ENCODE peak calls at places on chromosome 9, in four cellular contexts. Q is astrocyte, F is GM12864, H is left ventricle myocardium inferior. L is an unnamed sample.

GRCh38 chr9:132351404-132352050 is 3.3 kb downstream of the SETX start:
- DNase-seq in Q (no peak), F (no peak), H (no peak), L (no peak)

GRCh38 chr9:136505406-136506403 is 22.9 kb upstream of the SEC16A start:
- DNase-seq in Q (no peak), F (no peak), H (no peak), L (no peak)

GRCh38 chr9:126705311-126705766 is 91.6 kb downstream of the LMX1B start:
- DNase-seq in Q (no peak), F (peak; percentile 38), H (peak; percentile 72), L (peak; percentile 93)

GRCh38 chr9:111959468-111959941 is 62.9 kb downstream of the UGCG start:
- DNase-seq in Q (peak; percentile 92), F (no peak), H (no peak), L (no peak)

GRCh38 chr9:91117959-91118651 is 243.6 kb downstream of the AUH start:
- DNase-seq in Q (peak; percentile 71), F (no peak), H (peak; percentile 85), L (no peak)

GRCh38 chr9:86756576-86757381 is 190.5 kb downstream of the GAS1 start:
- DNase-seq in Q (no peak), F (no peak), H (no peak), L (no peak)

GRCh38 chr9:125701351-125701750 is 5.7 kb downstream of the MAPKAP1 start:
- DNase-seq in Q (peak; percentile 88), F (no peak), H (no peak), L (no peak)

GRCh38 chr9:136860529-136860928 is 5.6 kb downstream of the EDF1 start:
- DNase-seq in Q (no peak), F (no peak), H (no peak), L (no peak)

GRCh38 chr9:9257999-9258398 is 1354.8 kb downstream of the PTPRD start:
- DNase-seq in Q (no peak), F (no peak), H (no peak), L (no peak)

GRCh38 chr9:108056083-108056804 is 566.7 kb upstream of the KLF4 start:
- DNase-seq in Q (peak; percentile 65), F (no peak), H (no peak), L (no peak)

GRCh38 chr9:127132921-127133647 is 10.6 kb upstream of the ANGPTL2 start:
- DNase-seq in Q (peak; percentile 46), F (no peak), H (no peak), L (no peak)

GRCh38 chr9:35835216-35835604 is 6.2 kb downstream of the TMEM8B start:
- DNase-seq in Q (no peak), F (no peak), H (no peak), L (no peak)

GRCh38 chr9:133580971-133581370 is 28.2 kb downstream of the FAM163B start:
- DNase-seq in Q (no peak), F (no peak), H (no peak), L (no peak)

GRCh38 chr9:13778486-13779110 is 499.1 kb upstream of the MPDZ start:
- DNase-seq in Q (peak; percentile 41), F (no peak), H (no peak), L (no peak)

GRCh38 chr9:137305060-137305787 is 3.2 kb upstream of the NRARP start:
- DNase-seq in Q (peak; percentile 44), F (no peak), H (peak; percentile 68), L (peak; percentile 81)

GRCh38 chr9:113953541-113953940 is 77.4 kb downstream of the ZNF618 start:
- DNase-seq in Q (peak; percentile 63), F (no peak), H (no peak), L (no peak)

GRCh38 chr9:95008151-95008771 is 281.8 kb downstream of the AOPEP start:
- DNase-seq in Q (no peak), F (no peak), H (no peak), L (no peak)

GRCh38 chr9:71767421-71768321 is 642 bp downstream of the CEMIP2 start:
- DNase-seq in Q (no peak), F (no peak), H (peak; percentile 20), L (no peak)

GRCh38 chr9:114047717-114048116 is 30.4 kb downstream of the AMBP start:
- DNase-seq in Q (no peak), F (no peak), H (no peak), L (peak; percentile 18)

GRCh38 chr9:37903581-37903830 is 421 bp downstream of the SLC25A51 start:
- DNase-seq in Q (no peak), F (no peak), H (no peak), L (no peak)

GRCh38 chr9:100011062-100011681 is 87.6 kb downstream of the ERP44 start:
- DNase-seq in Q (peak; percentile 26), F (peak; percentile 46), H (no peak), L (peak; percentile 47)
- TF ChIP-seq CTCF in Q (peak; percentile 63), F (peak; percentile 56), H (peak; percentile 60), L (peak; percentile 60)

GRCh38 chr9:129875181-129875611 is 39.9 kb downstream of the USP20 start:
- DNase-seq in Q (no peak), F (no peak), H (no peak), L (no peak)
- TF ChIP-seq CTCF in Q (no peak), F (peak; percentile 12), H (no peak), L (peak; percentile 24)

GRCh38 chr9:882416-882931 is 41.0 kb downstream of the DMRT1 start:
- DNase-seq in Q (no peak), F (no peak), H (no peak), L (no peak)
- TF ChIP-seq CTCF in Q (no peak), F (peak; percentile 15), H (no peak), L (no peak)

DNA sequence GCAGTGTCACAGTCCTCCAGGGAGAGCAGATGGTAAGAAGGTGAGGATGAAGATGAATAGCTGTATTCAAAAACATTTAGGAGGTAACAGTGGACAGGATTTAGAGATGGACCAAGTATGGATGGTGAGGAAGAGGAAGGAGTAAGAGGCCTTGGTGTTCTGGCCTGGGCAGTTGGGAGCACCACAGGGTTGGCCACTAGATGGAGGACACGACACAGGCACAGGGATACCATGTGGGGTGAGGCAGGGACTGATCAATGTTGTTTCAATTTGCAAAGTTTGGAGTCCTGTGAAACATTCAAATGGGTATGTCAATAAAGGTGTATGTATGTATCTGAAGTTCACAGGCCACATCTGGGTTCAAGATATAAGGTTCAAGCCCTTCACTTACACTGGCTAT is 141.1 kb upstream of the RASEF start:
- DNase-seq in Q (no peak), F (no peak), H (no peak), L (no peak)
- TF ChIP-seq CTCF in Q (no peak), F (no peak), H (peak; percentile 52), L (no peak)

GRCh38 chr9:69671904-69672827 is at the start of gene APBA1:
- DNase-seq in Q (peak; percentile 46), F (no peak), H (peak; percentile 75), L (peak; percentile 52)
- TF ChIP-seq CTCF in Q (no peak), F (no peak), H (peak; percentile 26), L (no peak)

DNA sequence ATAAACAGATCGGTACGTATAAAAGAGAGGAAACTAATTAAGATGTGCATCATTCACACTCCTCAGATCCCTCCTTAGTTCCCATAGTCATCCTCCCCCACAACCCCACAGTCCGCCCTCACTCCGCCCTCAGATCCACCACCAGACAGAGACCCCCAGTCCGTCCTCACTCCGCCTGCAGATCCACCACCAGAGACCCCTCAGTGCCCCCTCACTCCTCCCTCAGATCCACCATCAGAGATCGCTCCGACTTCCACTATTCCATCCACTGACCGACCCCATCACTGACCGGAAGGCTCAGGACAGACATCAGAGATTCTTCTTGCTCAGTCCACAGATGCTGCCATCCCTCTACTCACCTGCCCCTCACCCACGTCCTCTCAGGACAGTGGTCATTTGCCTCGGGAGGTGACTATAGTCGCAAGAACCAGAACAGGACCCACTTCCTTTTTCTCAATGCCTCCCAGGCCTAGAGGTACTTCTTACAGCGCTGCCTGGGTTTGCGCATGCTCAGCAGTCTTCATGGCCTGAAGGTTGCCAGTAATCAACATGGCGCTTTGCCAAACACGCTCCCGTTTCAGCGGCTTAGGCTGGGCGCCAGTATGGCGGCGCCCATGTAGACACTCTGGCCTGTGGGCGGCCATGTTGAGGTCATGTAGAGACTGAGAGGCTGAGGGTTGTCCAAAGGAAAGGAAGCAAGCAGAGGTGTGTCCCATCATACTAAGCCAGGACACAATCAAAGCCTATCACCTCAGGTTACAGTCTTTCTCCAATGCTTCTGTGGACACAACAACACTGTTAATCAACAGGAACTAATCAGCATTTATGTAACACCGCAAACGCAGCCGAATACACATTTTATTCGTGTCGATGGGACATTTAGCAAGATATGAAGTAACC is at the start of gene ZNF484:
- DNase-seq in Q (peak; percentile 91), F (peak; percentile 99), H (peak; percentile 96), L (peak; percentile 92)
- TF ChIP-seq CTCF in Q (no peak), F (no peak), H (no peak), L (no peak)

DNA sequence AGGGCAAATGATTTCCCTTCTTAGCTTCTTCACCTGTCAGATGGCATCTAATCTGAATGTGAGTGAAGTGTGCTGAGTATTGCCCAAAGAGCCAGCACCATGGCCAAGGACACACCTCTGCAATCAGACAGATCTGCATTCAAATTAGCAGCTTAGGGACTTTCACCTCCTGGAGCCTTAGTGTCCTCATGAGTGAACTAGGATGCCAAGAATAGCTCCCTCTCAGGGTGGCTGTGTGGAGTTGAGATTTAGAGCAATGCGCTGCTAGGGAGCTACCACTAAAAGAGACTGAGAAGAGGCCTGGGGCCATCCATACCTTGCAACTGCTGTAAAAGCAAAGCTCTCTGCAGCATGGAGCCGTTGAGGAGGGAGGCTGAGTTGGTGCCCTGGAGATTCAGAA is 1.4 kb downstream of the CIZ1 start:
- DNase-seq in Q (no peak), F (no peak), H (no peak), L (no peak)
- TF ChIP-seq CTCF in Q (no peak), F (peak; percentile 7), H (no peak), L (no peak)

GRCh38 chr9:97562542-97562941 is 61.1 kb downstream of the TMOD1 start:
- DNase-seq in Q (no peak), F (no peak), H (no peak), L (no peak)

GRCh38 chr9:97564291-97565175 is 63.1 kb downstream of the TMOD1 start:
- DNase-seq in Q (peak; percentile 52), F (no peak), H (no peak), L (no peak)

GRCh38 chr9:97561501-97561900 is 60.0 kb downstream of the TMOD1 start:
- DNase-seq in Q (no peak), F (no peak), H (no peak), L (no peak)

GRCh38 chr9:97565262-97565661 is 63.8 kb downstream of the TMOD1 start:
- DNase-seq in Q (no peak), F (no peak), H (no peak), L (no peak)

GRCh38 chr9:97563458-97564135 is 62.1 kb downstream of the TMOD1 start:
- DNase-seq in Q (no peak), F (no peak), H (no peak), L (no peak)
- TF ChIP-seq CTCF in Q (no peak), F (no peak), H (no peak), L (no peak)

GRCh38 chr9:83041771-83042170 is 21.2 kb downstream of the RASEF start:
- DNase-seq in Q (peak; percentile 57), F (no peak), H (no peak), L (no peak)

GRCh38 chr9:83039303-83039702 is 23.6 kb downstream of the RASEF start:
- DNase-seq in Q (no peak), F (no peak), H (no peak), L (no peak)

GRCh38 chr9:83047839-83048775 is 14.8 kb downstream of the RASEF start:
- DNase-seq in Q (peak; percentile 96), F (no peak), H (peak; percentile 19), L (no peak)

GRCh38 chr9:83043583-83043982 is 19.4 kb downstream of the RASEF start:
- DNase-seq in Q (no peak), F (no peak), H (no peak), L (no peak)
- TF ChIP-seq CTCF in Q (no peak), F (no peak), H (no peak), L (no peak)